ENCODE peak calls at places on chromosomes 13 and 19, in four cellular contexts. W is frontal cortex, Y is AG04449, I is nephron progenitor cell. Z is an unnamed sample.

GRCh38 chr13:88932950-88933349 is 1261.8 kb downstream of the SLITRK5 start:
- DNase-seq in W (no peak), I (no peak), Y (no peak), Z (no peak)

GRCh38 chr19:3873151-3873550 is 4.3 kb upstream of the ZFR2 start:
- DNase-seq in W (no peak), Y (no peak), I (no peak), Z (no peak)

GRCh38 chr19:37966211-37967072 is 59.4 kb downstream of the SIPA1L3 start:
- DNase-seq in Y (no peak), W (no peak), I (no peak), Z (no peak)

GRCh38 chr13:97435794-97436193 is 1.8 kb downstream of the RAP2A start:
- DNase-seq in Y (no peak), W (no peak), I (no peak), Z (peak)

GRCh38 chr13:90414691-90415596 is 932.5 kb upstream of the MIR17HG start:
- DNase-seq in W (no peak), I (no peak), Y (peak), Z (no peak)

GRCh38 chr19:11652056-11652455 is 54.8 kb downstream of the ZNF627 start:
- DNase-seq in I (no peak), W (no peak), Y (no peak), Z (no peak)

GRCh38 chr19:54030895-54031586 is 32.7 kb downstream of the VSTM1 start:
- DNase-seq in Y (no peak), I (no peak), W (no peak), Z (no peak)

GRCh38 chr19:43560687-43561086 is 14.6 kb downstream of the XRCC1 start:
- DNase-seq in Y (no peak), I (no peak), W (no peak), Z (no peak)

GRCh38 chr19:5803752-5804515 is 933 bp upstream of the NRTN start:
- DNase-seq in Y (peak), I (peak), W (peak), Z (peak)

GRCh38 chr13:102642029-102642428 is 45.2 kb downstream of the TPP2 start:
- DNase-seq in Y (no peak), I (no peak), W (no peak), Z (no peak)

GRCh38 chr19:778910-779653 is 18.2 kb upstream of the PTBP1 start:
- DNase-seq in I (no peak), Y (peak), W (no peak), Z (no peak)

GRCh38 chr13:95552539-95553270 is at the start of gene CLDN10:
- DNase-seq in W (peak), I (peak), Y (no peak), Z (no peak)

GRCh38 chr19:15191514-15191913 is 9.3 kb downstream of the NOTCH3 start:
- DNase-seq in I (no peak), W (no peak), Y (no peak), Z (no peak)

GRCh38 chr13:43232144-43232840 is 208.9 kb downstream of the DNAJC15 start:
- DNase-seq in W (no peak), I (no peak), Y (no peak), Z (no peak)

GRCh38 chr19:33110201-33110910 is 21.6 kb upstream of the WDR88 start:
- DNase-seq in Y (peak), I (no peak), W (no peak), Z (no peak)

Z was measured in GM12865.